ENCODE peak calls at places on chromosomes 2 and 18, in four cellular contexts. P, Q, L and J are unnamed samples.

GRCh38 chr2:54497738-54498680 is 41.9 kb downstream of the SPTBN1 start:
- DNase-seq in Q (peak), L (peak), P (no peak), J (peak)

GRCh38 chr18:12236934-12237832 is 17.0 kb upstream of the CIDEA start:
- DNase-seq in P (no peak), Q (peak), L (peak), J (peak)

GRCh38 chr2:72081450-72081849 is 66.2 kb downstream of the CYP26B1 start:
- DNase-seq in L (no peak), Q (no peak), P (no peak), J (no peak)

GRCh38 chr2:120472031-120472430 is 126.1 kb downstream of the INHBB start:
- DNase-seq in Q (no peak), L (no peak), P (no peak), J (no peak)

GRCh38 chr18:53911200-53911599 is 313.3 kb downstream of the MBD2 start:
- DNase-seq in P (no peak), Q (no peak), L (no peak), J (no peak)

GRCh38 chr18:61998957-61999356 is 106.2 kb upstream of the RNF152 start:
- DNase-seq in Q (no peak), P (no peak), L (no peak), J (no peak)

GRCh38 chr2:15934291-15934945 is 5.9 kb upstream of the MYCN start:
- DNase-seq in L (no peak), P (no peak), Q (no peak), J (no peak)

GRCh38 chr18:21112543-21113105 is 1.0 kb upstream of the ROCK1 start:
- DNase-seq in L (no peak), P (no peak), Q (no peak), J (no peak)

GRCh38 chr2:20103514-20103913 is 52.1 kb upstream of the LAPTM4A start:
- DNase-seq in Q (no peak), P (no peak), L (peak), J (no peak)

GRCh38 chr2:152298754-152299153 is 36.2 kb upstream of the FMNL2 start:
- DNase-seq in Q (no peak), P (no peak), L (no peak), J (no peak)

GRCh38 chr2:165725421-165725820 is 68.6 kb downstream of the GALNT3 start:
- DNase-seq in L (no peak), P (no peak), Q (no peak), J (no peak)

DNA sequence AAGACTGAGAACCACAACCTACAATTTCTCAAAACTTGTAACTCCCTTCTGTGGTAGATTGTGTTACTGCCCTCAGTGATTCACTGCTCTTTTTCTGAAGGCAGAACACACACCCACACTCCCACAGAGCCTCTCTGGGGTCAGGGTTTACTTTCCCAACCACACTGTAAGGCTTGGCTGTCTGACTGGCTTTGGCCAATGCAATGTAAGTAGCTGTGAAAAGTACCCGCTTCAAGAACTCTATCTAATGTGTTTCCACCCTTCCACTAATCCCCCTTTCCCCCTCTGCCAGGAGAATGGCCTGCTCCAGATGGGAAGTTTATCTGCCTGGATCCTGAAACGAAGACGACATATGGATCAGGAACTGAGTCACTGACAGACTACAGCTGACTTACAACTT is 222.7 kb downstream of the CDH2 start:
- DNase-seq in Q (no peak), P (no peak), L (no peak), J (no peak)
- TF ChIP-seq TARDBP in Q (no peak), P (no peak), L (no peak), J (no peak)

DNA sequence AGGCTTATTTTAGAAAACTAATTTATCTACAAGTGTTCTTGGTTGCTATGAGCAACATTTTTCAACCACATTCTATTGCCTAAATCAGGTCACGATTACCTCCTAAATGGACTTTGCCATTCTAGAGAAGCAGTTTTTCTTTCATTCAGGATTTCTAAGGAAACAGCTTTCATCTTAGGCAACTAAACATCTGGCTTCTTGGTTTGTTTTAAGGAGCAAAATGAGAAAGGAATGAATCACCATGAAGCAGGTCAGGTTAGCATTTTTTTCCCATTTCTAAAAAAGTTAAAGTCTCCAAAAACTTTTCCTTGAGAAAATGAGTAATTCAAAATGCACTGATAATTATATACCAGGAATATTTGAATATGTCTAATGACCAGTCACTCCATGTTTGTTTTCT is 114.8 kb downstream of the GAREM1 start:
- DNase-seq in P (no peak), Q (no peak), L (no peak), J (no peak)
- TF ChIP-seq TARDBP in P (no peak), Q (no peak), L (no peak), J (no peak)

DNA sequence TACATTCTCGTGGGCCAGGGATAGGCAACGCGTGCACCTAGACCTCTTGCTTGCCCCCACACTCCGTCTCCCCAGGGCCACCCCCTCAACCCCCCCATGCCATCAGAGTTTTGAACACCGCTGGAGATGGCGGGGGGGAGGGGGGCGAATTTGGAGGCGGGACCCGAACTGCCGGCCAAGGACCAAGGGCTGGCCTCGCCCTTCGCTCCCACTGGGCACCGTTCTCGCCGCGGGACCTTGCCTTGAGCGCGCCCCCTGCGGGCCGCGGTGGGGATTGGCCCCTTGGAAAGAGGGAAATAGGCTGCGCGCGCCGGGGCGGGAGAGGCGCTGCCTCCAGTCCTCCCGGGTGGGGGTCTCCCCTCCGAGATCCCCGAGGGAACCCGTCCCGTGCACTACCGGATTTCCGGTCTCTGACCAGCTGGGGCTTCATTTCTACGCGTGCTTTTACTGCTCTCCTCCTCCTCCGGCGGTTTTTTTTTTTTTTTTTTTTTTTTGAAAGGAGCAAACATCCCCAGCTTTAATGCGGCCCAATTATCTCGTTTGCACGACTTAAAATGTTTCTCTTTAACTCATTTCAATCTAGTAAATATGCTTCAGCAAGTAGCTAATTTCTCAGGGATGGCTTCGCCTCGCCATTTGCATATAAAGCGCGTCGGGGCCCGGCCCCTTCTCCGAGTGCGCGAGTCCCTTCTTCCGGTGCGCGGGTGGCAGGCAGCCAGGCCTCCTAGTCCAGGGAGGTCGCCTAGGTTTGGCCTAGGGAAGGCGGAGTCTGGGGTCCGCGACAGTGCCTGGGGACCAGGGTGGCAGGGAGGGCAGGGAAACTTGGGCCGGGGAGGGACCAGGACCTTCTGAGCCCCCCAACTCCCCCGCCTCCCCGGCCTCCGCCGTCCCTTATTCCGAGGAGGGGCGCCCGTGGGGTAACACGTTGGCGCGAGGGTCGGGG is 10.1 kb upstream of the GBX2 start:
- DNase-seq in L (peak), P (no peak), Q (peak), J (peak)
- TF ChIP-seq TARDBP in L (peak), P (no peak), Q (no peak), J (no peak)

DNA sequence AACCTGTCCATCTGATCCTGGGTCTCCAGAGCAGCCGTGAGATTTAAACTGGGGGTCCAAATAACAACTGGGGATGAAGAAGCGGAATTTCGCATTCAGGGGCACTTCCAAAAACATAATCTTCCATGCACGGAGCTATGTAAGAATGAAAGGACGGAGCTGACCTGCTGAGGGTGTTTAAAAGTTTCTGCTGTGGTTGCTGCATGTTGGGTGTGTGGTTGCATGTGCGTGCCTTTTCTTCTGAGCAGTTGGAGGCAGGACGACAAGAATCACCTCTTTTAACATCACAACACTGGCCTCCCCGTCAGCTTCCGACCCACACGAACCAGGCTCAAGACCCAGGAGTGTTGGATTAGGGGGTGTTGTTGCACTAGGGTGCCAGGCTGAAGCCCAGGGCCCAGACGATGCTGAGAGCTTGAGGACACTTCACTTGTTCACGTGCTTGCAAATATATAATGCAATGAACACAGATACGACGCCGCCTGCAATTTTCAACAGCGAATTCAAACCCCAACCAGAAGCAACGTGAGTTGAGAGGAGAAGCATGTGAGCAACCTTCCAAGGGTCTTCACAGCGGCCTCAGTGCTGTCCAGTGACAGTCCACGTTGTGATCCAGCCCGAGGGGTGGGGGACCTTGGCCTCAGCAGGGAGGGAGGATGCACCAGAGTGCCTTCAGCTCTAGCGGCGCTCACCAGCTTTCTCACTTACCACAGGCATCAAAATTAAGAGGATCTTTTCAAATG is 76.0 kb upstream of the SALL3 start:
- DNase-seq in P (no peak), Q (no peak), L (no peak), J (no peak)
- TF ChIP-seq TARDBP in P (no peak), Q (no peak), L (no peak), J (no peak)

GRCh38 chr18:25351773-25352628 is at the start of gene ZNF521:
- DNase-seq in Q (peak), P (no peak), L (peak), J (peak)
- TF ChIP-seq TARDBP in Q (no peak), P (no peak), L (no peak), J (no peak)

DNA sequence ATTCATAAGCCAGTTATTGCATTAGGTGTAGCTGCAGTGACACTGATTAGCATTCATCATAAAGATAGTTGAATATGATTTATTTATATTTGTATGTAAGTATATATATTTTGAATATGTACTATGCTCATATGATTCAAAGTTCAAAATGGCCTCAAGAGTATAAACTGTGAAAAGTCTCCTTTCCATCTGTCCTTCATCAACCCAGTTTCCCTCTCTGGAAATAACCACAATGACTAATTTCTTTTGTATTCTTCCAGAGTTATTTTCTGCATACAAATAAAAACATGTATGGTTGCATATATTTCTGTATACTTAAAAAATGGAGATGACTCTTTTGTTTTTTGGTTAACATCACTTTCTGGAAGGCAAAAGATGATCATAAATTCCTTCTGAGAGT is 95.2 kb downstream of the CAMKMT start:
- DNase-seq in L (no peak), Q (no peak), P (no peak), J (no peak)
- TF ChIP-seq TARDBP in L (no peak), Q (no peak), P (no peak), J (no peak)

GRCh38 chr18:51290864-51291263 is 93.4 kb upstream of the MEX3C start:
- DNase-seq in P (no peak), L (no peak), Q (no peak), J (no peak)

GRCh38 chr18:51287818-51288508 is 90.5 kb upstream of the MEX3C start:
- DNase-seq in L (no peak), Q (no peak), P (no peak), J (no peak)

GRCh38 chr18:51288582-51288981 is 91.1 kb upstream of the MEX3C start:
- DNase-seq in L (no peak), Q (no peak), P (no peak), J (no peak)
- TF ChIP-seq TARDBP in L (no peak), Q (no peak), P (no peak), J (no peak)

DNA sequence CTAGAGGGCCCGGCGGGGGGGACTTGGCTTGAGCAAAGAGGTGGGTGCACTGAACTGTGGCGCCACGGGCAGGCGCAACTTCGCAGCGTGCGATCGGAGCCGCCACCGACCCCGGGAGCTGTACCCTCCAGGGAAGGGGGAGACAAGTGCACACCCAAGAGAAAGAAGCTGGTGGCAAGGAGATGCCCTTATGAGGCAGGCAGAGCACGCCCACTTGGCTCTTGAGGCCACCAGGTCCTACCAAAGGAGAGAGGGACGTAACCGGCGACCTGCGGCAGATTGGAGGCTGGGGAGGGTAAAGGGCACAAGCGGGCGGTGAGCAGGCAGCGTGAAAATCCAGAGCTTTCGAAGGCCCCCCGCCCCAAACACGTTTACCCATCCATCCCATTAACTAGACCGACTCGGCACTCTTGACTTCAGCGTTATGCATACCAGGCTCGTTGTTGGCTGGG is 967 bp downstream of the DLX2 start:
- DNase-seq in L (no peak), P (no peak), Q (no peak), J (no peak)
- TF ChIP-seq TARDBP in L (no peak), P (no peak), Q (no peak), J (no peak)

DNA sequence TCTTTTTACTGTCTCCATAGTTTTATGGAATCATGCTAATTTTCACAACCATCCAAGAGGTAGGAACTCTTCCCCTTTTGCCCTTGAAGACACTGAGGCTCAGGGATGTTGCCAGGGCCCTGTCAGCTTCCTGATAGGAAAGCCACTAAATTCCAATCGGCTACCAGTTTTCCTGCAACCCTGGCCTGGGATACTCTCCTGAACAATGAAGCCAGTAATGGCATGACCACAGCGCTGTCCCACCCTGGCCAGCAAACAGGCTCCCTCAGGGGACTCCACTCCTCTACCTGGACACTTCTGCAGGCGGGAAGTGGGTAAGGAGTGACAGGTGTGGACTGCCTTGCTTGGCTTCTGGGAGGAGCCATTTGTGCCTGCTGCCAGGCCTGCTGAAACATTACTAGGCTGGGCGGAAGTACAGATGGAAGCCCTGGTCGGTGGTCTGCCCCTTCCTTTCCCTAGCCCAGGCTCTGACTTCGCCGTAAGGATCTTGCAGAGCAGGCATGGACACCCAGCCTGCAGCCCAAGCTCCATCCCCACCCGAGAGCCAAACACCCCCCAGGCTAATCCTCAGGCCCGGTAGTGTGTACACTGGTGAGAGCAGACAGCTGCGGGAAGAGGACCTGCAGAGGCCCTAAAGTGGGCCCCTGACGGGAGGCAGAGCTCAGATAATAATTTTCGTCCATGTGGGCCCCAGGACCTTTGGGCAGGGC is 78.8 kb upstream of the SMAD2 start:
- DNase-seq in P (no peak), Q (no peak), L (no peak), J (no peak)
- TF ChIP-seq TARDBP in P (no peak), Q (no peak), L (no peak), J (no peak)